ENCODE peak calls at places on chromosome 18, in seven cellular contexts. One of them, this sample, is unnamed.
A peak's percentile ranks its signal among the peaks of the same experiment; 100 is the strongest.

GRCh38 chr18:75261430-75262223 is 51.0 kb downstream of the TSHZ1 start:
- DNase-seq in Peyer's patch: no peak
- DNase-seq in HCT116: no peak
- DNase-seq in uterus: no peak
- DNase-seq in IMR-90: no peak
- DNase-seq in right lobe of liver: no peak
- DNase-seq in heart left ventricle: no peak
- DNase-seq in this sample: no peak

GRCh38 chr18:48680871-48681270 is 142.0 kb downstream of the CTIF start:
- DNase-seq in right lobe of liver: peak; percentile 79
- DNase-seq in IMR-90: no peak
- DNase-seq in HCT116: no peak
- DNase-seq in Peyer's patch: no peak
- DNase-seq in uterus: peak; percentile 63
- DNase-seq in heart left ventricle: peak; percentile 91
- DNase-seq in this sample: no peak

GRCh38 chr18:23071285-23071684 is 64.0 kb upstream of the CABLES1 start:
- DNase-seq in uterus: no peak
- DNase-seq in Peyer's patch: peak; percentile 93
- DNase-seq in right lobe of liver: peak; percentile 59
- DNase-seq in HCT116: no peak
- DNase-seq in heart left ventricle: peak; percentile 36
- DNase-seq in IMR-90: peak; percentile 72
- DNase-seq in this sample: peak; percentile 50

GRCh38 chr18:59864446-59864764 is 35.4 kb upstream of the PMAIP1 start:
- DNase-seq in right lobe of liver: no peak
- DNase-seq in heart left ventricle: no peak
- DNase-seq in Peyer's patch: no peak
- DNase-seq in IMR-90: no peak
- DNase-seq in uterus: no peak
- DNase-seq in HCT116: no peak
- DNase-seq in this sample: no peak

GRCh38 chr18:21763846-21764646 is 23.5 kb downstream of the MIB1 start:
- DNase-seq in heart left ventricle: no peak
- DNase-seq in HCT116: no peak
- DNase-seq in uterus: no peak
- DNase-seq in right lobe of liver: no peak
- DNase-seq in Peyer's patch: no peak
- DNase-seq in IMR-90: peak; percentile 10
- DNase-seq in this sample: no peak

GRCh38 chr18:58754544-58755068 is 83.3 kb downstream of the MALT1 start:
- DNase-seq in IMR-90: no peak
- DNase-seq in Peyer's patch: no peak
- DNase-seq in right lobe of liver: peak; percentile 62
- DNase-seq in uterus: no peak
- DNase-seq in HCT116: no peak
- DNase-seq in heart left ventricle: peak; percentile 75
- DNase-seq in this sample: no peak

GRCh38 chr18:54023471-54023870 is 201.0 kb downstream of the MBD2 start:
- DNase-seq in IMR-90: no peak
- DNase-seq in uterus: no peak
- DNase-seq in heart left ventricle: no peak
- DNase-seq in HCT116: no peak
- DNase-seq in Peyer's patch: no peak
- DNase-seq in right lobe of liver: no peak
- DNase-seq in this sample: no peak

GRCh38 chr18:6396843-6397242 is 17.9 kb downstream of the L3MBTL4 start:
- DNase-seq in Peyer's patch: no peak
- DNase-seq in IMR-90: no peak
- DNase-seq in heart left ventricle: no peak
- DNase-seq in HCT116: no peak
- DNase-seq in right lobe of liver: no peak
- DNase-seq in uterus: no peak
- DNase-seq in this sample: no peak

GRCh38 chr18:12327510-12328178 is 19.6 kb downstream of the TUBB6 start:
- DNase-seq in IMR-90: peak; percentile 69
- DNase-seq in right lobe of liver: peak; percentile 77
- DNase-seq in uterus: peak; percentile 61
- DNase-seq in heart left ventricle: peak; percentile 86
- DNase-seq in Peyer's patch: peak; percentile 67
- DNase-seq in HCT116: peak; percentile 52
- DNase-seq in this sample: peak; percentile 78
- TF ChIP-seq CTCF in IMR-90: peak; percentile 77
- TF ChIP-seq CTCF in right lobe of liver: peak; percentile 67
- TF ChIP-seq CTCF in uterus: peak; percentile 59
- TF ChIP-seq CTCF in heart left ventricle: peak; percentile 77
- TF ChIP-seq CTCF in Peyer's patch: peak; percentile 69
- TF ChIP-seq CTCF in HCT116: peak; percentile 98
- TF ChIP-seq CTCF in this sample: peak; percentile 80

DNA sequence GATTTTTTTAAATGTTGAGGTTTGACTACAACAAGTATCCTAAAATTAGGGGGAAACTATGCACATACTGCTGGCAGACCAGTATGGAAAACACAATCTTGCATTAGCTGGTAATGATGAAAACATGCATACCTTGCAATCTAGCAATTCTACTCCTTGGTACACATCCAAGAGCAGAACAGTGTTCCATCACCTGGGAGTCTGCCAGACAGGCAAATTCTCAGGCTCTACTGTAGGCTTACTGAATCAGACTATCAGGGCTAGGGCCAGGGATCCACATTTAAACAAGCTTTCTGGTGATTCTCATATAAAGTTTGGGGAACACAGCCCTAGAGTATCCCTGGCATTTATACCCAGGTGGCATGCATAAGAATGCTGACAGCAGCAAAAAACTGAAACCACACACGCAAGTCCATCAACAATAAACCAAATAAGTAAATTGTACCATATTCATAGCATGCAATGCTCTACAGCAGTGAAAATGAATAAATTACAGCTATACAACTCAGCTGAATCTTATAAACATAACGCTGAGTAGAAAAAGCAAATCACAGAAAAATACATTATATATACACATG is 13.6 kb downstream of the CDH2 start:
- DNase-seq in right lobe of liver: no peak
- DNase-seq in uterus: no peak
- DNase-seq in IMR-90: peak; percentile 84
- DNase-seq in Peyer's patch: no peak
- DNase-seq in HCT116: no peak
- DNase-seq in heart left ventricle: no peak
- DNase-seq in this sample: no peak
- TF ChIP-seq POLR2A in right lobe of liver: no peak
- TF ChIP-seq POLR2A in uterus: no peak
- TF ChIP-seq POLR2A in IMR-90: no peak
- TF ChIP-seq POLR2A in Peyer's patch: no peak
- TF ChIP-seq POLR2A in HCT116: no peak
- TF ChIP-seq POLR2A in heart left ventricle: no peak
- TF ChIP-seq POLR2A in this sample: no peak

GRCh38 chr18:11669271-11669947 is 19.7 kb upstream of the GNAL start:
- DNase-seq in IMR-90: no peak
- DNase-seq in Peyer's patch: no peak
- DNase-seq in HCT116: no peak
- DNase-seq in heart left ventricle: no peak
- DNase-seq in right lobe of liver: no peak
- DNase-seq in uterus: no peak
- DNase-seq in this sample: no peak
- TF ChIP-seq CTCF in IMR-90: no peak
- TF ChIP-seq CTCF in Peyer's patch: no peak
- TF ChIP-seq CTCF in HCT116: no peak
- TF ChIP-seq CTCF in heart left ventricle: no peak
- TF ChIP-seq CTCF in right lobe of liver: no peak
- TF ChIP-seq CTCF in uterus: no peak
- TF ChIP-seq CTCF in this sample: no peak

DNA sequence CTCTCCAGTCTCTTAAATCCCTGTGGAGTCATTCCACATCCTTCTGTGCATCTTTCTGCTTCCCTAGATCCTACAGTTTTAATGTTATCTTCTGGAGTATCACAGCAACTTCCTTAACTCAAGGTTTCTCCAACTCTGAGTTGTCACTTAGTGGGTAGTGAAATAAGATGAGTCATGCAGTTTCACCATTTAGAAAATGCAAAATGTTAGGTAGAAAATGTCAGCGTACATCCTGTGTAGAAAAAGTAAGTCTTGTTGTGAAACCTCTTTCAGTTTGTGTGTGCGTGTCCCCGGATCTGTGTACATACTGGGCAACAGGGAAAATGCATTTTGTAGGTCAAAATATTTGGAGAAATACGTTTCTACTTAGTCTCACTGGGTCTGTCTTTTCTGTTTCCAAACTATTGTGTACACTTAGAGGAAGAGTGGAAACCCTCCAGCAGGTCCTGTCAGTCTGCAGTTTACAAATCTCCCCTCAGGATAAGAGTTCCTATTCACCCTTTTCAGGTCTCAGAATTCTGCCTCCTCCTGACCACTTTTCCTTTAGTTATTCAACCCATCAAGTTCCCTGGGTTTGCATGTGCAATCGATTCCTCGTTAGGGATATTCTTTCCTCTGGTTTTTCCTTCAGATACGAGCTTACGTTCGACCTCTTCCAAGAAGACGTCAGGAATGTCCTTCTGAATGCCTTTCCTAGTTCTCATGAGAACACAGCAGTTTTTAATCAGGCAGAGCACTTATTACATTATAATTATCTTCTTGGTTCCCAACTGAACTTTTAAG is 154.8 kb downstream of the TGIF1 start:
- DNase-seq in uterus: no peak
- DNase-seq in right lobe of liver: no peak
- DNase-seq in Peyer's patch: peak; percentile 42
- DNase-seq in HCT116: no peak
- DNase-seq in heart left ventricle: no peak
- DNase-seq in IMR-90: peak; percentile 98
- DNase-seq in this sample: no peak
- TF ChIP-seq POLR2A in uterus: no peak
- TF ChIP-seq POLR2A in right lobe of liver: peak; percentile 75
- TF ChIP-seq POLR2A in Peyer's patch: no peak
- TF ChIP-seq POLR2A in HCT116: peak; percentile 25
- TF ChIP-seq POLR2A in heart left ventricle: no peak
- TF ChIP-seq POLR2A in IMR-90: peak; percentile 91
- TF ChIP-seq POLR2A in this sample: no peak

DNA sequence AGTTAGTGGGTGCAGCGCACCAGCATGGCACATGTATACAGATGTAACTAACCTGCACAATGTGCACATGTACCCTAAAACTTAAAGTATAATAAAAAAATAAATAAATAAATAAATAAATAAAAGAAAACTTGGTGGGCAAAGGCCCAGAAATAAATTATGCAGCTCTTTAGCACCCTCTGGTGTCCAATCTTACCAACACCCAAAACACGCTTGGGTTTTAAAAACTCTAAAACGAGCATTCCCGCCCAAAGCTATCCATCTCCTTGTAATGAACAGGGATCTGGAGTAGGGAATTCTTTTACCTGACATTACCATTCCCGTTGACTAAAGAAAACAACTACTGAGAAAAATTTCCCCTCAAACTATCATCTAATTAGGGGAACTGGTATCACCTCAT is 2005.9 kb upstream of the CELF4 start:
- DNase-seq in right lobe of liver: no peak
- DNase-seq in IMR-90: peak; percentile 19
- DNase-seq in heart left ventricle: no peak
- DNase-seq in uterus: no peak
- DNase-seq in HCT116: no peak
- DNase-seq in Peyer's patch: no peak
- DNase-seq in this sample: no peak
- TF ChIP-seq CTCF in right lobe of liver: peak; percentile 64
- TF ChIP-seq CTCF in IMR-90: peak; percentile 38
- TF ChIP-seq CTCF in heart left ventricle: peak; percentile 27
- TF ChIP-seq CTCF in uterus: no peak
- TF ChIP-seq CTCF in HCT116: peak; percentile 35
- TF ChIP-seq CTCF in Peyer's patch: peak; percentile 38
- TF ChIP-seq CTCF in this sample: no peak

GRCh38 chr18:62452280-62452824 is 70.5 kb upstream of the ZCCHC2 start:
- DNase-seq in right lobe of liver: peak; percentile 65
- DNase-seq in heart left ventricle: no peak
- DNase-seq in HCT116: no peak
- DNase-seq in uterus: no peak
- DNase-seq in Peyer's patch: no peak
- DNase-seq in IMR-90: peak; percentile 19
- DNase-seq in this sample: no peak

GRCh38 chr18:62450175-62450545 is 72.7 kb upstream of the ZCCHC2 start:
- DNase-seq in right lobe of liver: no peak
- DNase-seq in uterus: no peak
- DNase-seq in Peyer's patch: no peak
- DNase-seq in HCT116: no peak
- DNase-seq in heart left ventricle: no peak
- DNase-seq in IMR-90: no peak
- DNase-seq in this sample: no peak

GRCh38 chr18:62449490-62450104 is 73.2 kb upstream of the ZCCHC2 start:
- DNase-seq in IMR-90: no peak
- DNase-seq in right lobe of liver: no peak
- DNase-seq in Peyer's patch: no peak
- DNase-seq in heart left ventricle: no peak
- DNase-seq in uterus: no peak
- DNase-seq in HCT116: no peak
- DNase-seq in this sample: no peak

GRCh38 chr18:62448426-62448825 is 74.4 kb upstream of the ZCCHC2 start:
- DNase-seq in HCT116: no peak
- DNase-seq in heart left ventricle: no peak
- DNase-seq in uterus: no peak
- DNase-seq in right lobe of liver: no peak
- DNase-seq in IMR-90: no peak
- DNase-seq in Peyer's patch: no peak
- DNase-seq in this sample: no peak

DNA sequence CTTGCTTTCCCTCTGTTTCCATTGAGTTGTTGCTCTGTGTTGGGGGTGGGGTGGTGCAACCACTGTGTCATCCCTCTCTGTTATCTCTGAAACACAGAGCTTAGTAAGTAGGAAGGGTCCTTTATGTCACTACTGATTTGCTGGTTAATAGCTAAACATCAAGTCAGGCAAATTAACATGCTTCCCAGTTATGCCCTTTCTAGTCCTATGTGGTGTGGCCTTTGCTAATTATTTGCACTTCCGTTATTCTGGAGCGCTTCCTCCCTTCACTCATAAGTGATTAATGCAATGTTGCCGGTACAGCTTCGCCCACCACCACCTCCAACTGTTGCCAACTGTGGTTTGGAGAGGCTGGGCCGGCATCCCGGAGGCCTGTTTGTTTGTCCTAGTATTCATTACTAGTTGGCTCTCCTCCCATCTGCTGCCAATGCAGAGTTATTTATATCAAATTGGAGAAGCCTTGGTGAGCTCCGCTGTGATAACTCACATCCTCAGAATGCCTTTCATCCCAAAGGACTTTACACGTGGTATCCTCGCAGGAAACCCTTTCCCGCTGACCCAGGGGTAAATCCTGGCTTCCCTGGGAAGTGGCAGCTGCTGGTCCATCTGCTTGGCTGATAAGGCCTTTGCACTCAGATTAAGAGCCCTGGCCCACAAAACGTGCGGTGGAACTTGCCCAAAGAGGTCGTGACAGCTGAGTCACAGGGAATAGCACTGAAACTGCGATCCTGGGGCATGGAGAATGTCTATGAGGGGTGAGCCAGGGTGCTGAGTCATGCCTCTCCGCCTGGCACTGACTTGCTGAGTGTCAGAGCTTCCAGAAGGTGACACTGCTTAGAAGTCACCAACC is 72.1 kb upstream of the ZCCHC2 start:
- DNase-seq in heart left ventricle: peak; percentile 74
- DNase-seq in Peyer's patch: no peak
- DNase-seq in IMR-90: peak; percentile 63
- DNase-seq in uterus: peak; percentile 72
- DNase-seq in right lobe of liver: peak; percentile 92
- DNase-seq in HCT116: peak; percentile 86
- DNase-seq in this sample: peak; percentile 72
- TF ChIP-seq POLR2A in heart left ventricle: no peak
- TF ChIP-seq POLR2A in Peyer's patch: no peak
- TF ChIP-seq POLR2A in IMR-90: no peak
- TF ChIP-seq POLR2A in uterus: no peak
- TF ChIP-seq POLR2A in right lobe of liver: no peak
- TF ChIP-seq POLR2A in HCT116: no peak
- TF ChIP-seq POLR2A in this sample: no peak